ENCODE peak calls at places on chromosomes 11 and 22, in five cellular contexts. P is Peyer's patch, X is A549, W is heart right ventricle, G is hepatocyte. Z is an unnamed sample.
A peak's percentile ranks its signal among the peaks of the same experiment; 100 is the strongest.

GRCh38 chr22:44710474-44711235 is 8.7 kb downstream of the PRR5 start:
- DNase-seq in P (peak; percentile 63), X (no peak), W (no peak), G (no peak), Z (no peak)

GRCh38 chr22:42945736-42946135 is 69.2 kb downstream of the PACSIN2 start:
- DNase-seq in P (no peak), X (no peak), W (no peak), G (no peak), Z (no peak)

GRCh38 chr11:66327171-66328035 is 8.8 kb downstream of the RIN1 start:
- DNase-seq in P (no peak), X (no peak), W (no peak), G (peak; percentile 56), Z (no peak)

GRCh38 chr22:36546932-36547331 is 18.0 kb upstream of the EIF3D start:
- DNase-seq in P (no peak), X (peak; percentile 71), W (no peak), G (peak; percentile 32), Z (no peak)

GRCh38 chr22:30016596-30016995 is 63.7 kb upstream of the HORMAD2 start:
- DNase-seq in P (no peak), X (no peak), W (no peak), G (no peak), Z (no peak)

GRCh38 chr11:130606781-130607511 is 158.5 kb downstream of the ADAMTS15 start:
- DNase-seq in P (no peak), X (no peak), W (no peak), G (peak; percentile 48), Z (no peak)

GRCh38 chr11:6474806-6475500 is 1.2 kb upstream of the TRIM3 start:
- DNase-seq in P (no peak), X (no peak), W (no peak), G (no peak), Z (no peak)

GRCh38 chr11:10606536-10607208 is 38.2 kb upstream of the LYVE1 start:
- DNase-seq in P (no peak), X (no peak), W (no peak), G (no peak), Z (no peak)

GRCh38 chr11:68275721-68276488 is 4.1 kb upstream of the C11orf24 start:
- DNase-seq in P (no peak), X (no peak), W (no peak), G (no peak), Z (no peak)

GRCh38 chr22:46514592-46515207 is 22.7 kb downstream of the CELSR1 start:
- DNase-seq in P (no peak), X (peak; percentile 72), W (no peak), G (peak; percentile 9), Z (no peak)

GRCh38 chr22:37187552-37187890 is 526 bp downstream of the C1QTNF6 start:
- DNase-seq in P (no peak), X (no peak), W (no peak), G (no peak), Z (no peak)

GRCh38 chr11:122850076-122850631 is 11.9 kb downstream of the CRTAM start:
- DNase-seq in P (no peak), X (no peak), W (no peak), G (peak; percentile 10), Z (no peak)

GRCh38 chr11:9664276-9665171 is 647 bp downstream of the SWAP70 start:
- DNase-seq in P (peak; percentile 37), X (peak; percentile 48), W (peak; percentile 39), G (peak; percentile 11), Z (peak; percentile 54)

GRCh38 chr11:87256694-87257340 is 219.1 kb downstream of the TMEM135 start:
- DNase-seq in P (no peak), X (no peak), W (no peak), G (no peak), Z (no peak)

GRCh38 chr11:11081786-11082185 is 223.9 kb upstream of the ZBED5 start:
- DNase-seq in P (no peak), X (no peak), W (no peak), G (no peak), Z (no peak)

GRCh38 chr11:132605794-132606570 is 926.3 kb downstream of the OPCML start:
- DNase-seq in P (no peak), X (no peak), W (no peak), G (no peak), Z (no peak)

GRCh38 chr22:49667236-49667635 is 160.4 kb downstream of the BRD1 start:
- DNase-seq in P (peak; percentile 38), X (no peak), W (peak; percentile 55), G (no peak), Z (no peak)

GRCh38 chr22:38824587-38824986 is 19.2 kb downstream of the NPTXR start:
- DNase-seq in P (no peak), X (peak; percentile 31), W (peak; percentile 72), G (peak; percentile 92), Z (peak; percentile 45)

GRCh38 chr11:83477772-83478171 is 191.6 kb upstream of the CCDC90B start:
- DNase-seq in P (no peak), X (no peak), W (no peak), G (no peak), Z (no peak)

GRCh38 chr22:23522642-23523251 is 57.3 kb downstream of the IGLL1 start:
- DNase-seq in P (no peak), X (no peak), W (peak; percentile 32), G (peak; percentile 61), Z (no peak)

GRCh38 chr11:94740083-94740974 is 27.8 kb upstream of the AMOTL1 start:
- DNase-seq in P (no peak), X (no peak), W (peak; percentile 54), G (peak; percentile 77), Z (peak; percentile 39)

GRCh38 chr22:20130319-20130718 is 1.3 kb upstream of the ZDHHC8 start:
- DNase-seq in P (no peak), X (no peak), W (no peak), G (no peak), Z (no peak)
- TF ChIP-seq CTCF in P (no peak), X (no peak), W (no peak), G (no peak), Z (no peak)

DNA sequence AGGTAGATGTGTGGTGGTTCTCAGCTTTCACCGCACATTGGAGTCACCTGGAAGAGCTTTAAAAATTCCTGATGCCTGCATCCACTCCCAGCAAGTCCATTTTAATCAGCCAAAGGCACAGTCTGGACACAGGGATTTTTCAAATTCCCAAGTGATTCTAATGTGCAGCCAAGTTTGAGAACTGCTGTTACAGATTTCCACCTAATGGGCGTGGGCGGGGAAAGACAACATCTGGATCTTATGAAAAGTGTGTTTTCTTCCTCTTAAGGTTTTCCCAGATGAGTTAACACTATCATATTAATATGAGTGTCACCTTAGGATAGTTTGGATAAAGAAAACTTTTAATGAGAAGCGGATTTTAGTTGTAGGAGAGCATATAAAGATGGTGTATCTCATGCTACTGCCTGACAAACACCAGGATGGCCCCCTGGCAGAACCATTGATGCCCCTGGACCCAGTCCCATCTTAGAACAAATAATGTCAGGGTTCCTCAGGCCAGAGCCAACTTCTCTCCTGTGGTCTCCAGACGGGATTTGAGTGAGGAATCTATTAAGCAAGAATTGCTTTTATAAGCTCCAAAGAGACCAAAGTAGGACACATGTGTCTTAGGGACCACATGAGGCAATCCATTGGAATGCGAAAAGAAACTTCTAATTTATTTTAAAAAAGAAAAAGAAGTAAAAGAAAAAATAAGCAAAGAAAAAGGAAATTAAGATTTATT is 31.9 kb downstream of the POU2AF1 start:
- DNase-seq in P (no peak), X (no peak), W (no peak), G (no peak), Z (no peak)
- H3K4me1 ChIP-seq in P (no peaks in the 10 kb centered on the region), X (peaks cover 8% of the 10 kb centered on the region), W (peaks cover 4% of the 10 kb centered on the region), G (peaks cover 16% of the 10 kb centered on the region), Z (peaks cover 15% of the 10 kb centered on the region)

GRCh38 chr11:64687641-64688533 is 35.1 kb downstream of the NRXN2 start:
- DNase-seq in P (no peak), X (no peak), W (no peak), G (no peak), Z (no peak)
- H3K4me3 ChIP-seq in P (no peak overlapping the region), X (no peak overlapping the region), W (peak overlapping the region; percentile 34), G (no peak overlapping the region), Z (no peak overlapping the region)

GRCh38 chr11:19013181-19013857 is 47.2 kb downstream of the MRGPRX2 start:
- DNase-seq in P (no peak), X (no peak), W (no peak), G (peak; percentile 6), Z (no peak)
- TF ChIP-seq CTCF in P (no peak), X (no peak), W (no peak), G (no peak), Z (no peak)

Z was measured in body of pancreas.